ENCODE peak calls at places on chromosomes 7 and 10, in six cellular contexts. U is suprapubic skin, B is uterus, X is adrenal gland, Z is testis, Q is A549. K is an unnamed sample.

GRCh38 chr7:36526720-36527548 is 137.3 kb downstream of the ANLN start:
- DNase-seq in U (no peak), B (no peak), X (no peak), Z (no peak), Q (peak; percentile 80), K (no peak)

GRCh38 chr7:28597284-28597683 is 185.0 kb downstream of the CREB5 start:
- DNase-seq in U (no peak), B (no peak), X (no peak), Z (no peak), Q (no peak), K (no peak)

GRCh38 chr10:24149640-24150039 is 59.3 kb upstream of the KIAA1217 start:
- DNase-seq in U (no peak), B (no peak), X (no peak), Z (no peak), Q (no peak), K (no peak)

GRCh38 chr10:127964644-127965043 is 57.7 kb downstream of the PTPRE start:
- DNase-seq in U (no peak), B (no peak), X (peak; percentile 55), Z (no peak), Q (no peak), K (no peak)

GRCh38 chr7:114789942-114790341 is 132.0 kb upstream of the MDFIC start:
- DNase-seq in U (no peak), B (no peak), X (no peak), Z (no peak), Q (no peak), K (no peak)

GRCh38 chr7:84524714-84525694 is 330.4 kb upstream of the SEMA3A start:
- DNase-seq in U (peak; percentile 66), B (no peak), X (no peak), Z (no peak), Q (peak; percentile 15), K (no peak)

GRCh38 chr7:159071260-159071659 is 73.4 kb downstream of the VIPR2 start:
- DNase-seq in U (no peak), B (no peak), X (peak; percentile 17), Z (no peak), Q (no peak), K (no peak)

GRCh38 chr10:14500172-14500765 is 169.5 kb upstream of the FRMD4A start:
- DNase-seq in U (no peak), B (no peak), X (no peak), Z (no peak), Q (no peak), K (no peak)

GRCh38 chr10:35363587-35363986 is 27.3 kb downstream of the CCNY start:
- DNase-seq in U (no peak), B (no peak), X (no peak), Z (no peak), Q (no peak), K (no peak)

GRCh38 chr7:41584746-41585145 is 118.1 kb downstream of the INHBA start:
- DNase-seq in U (no peak), B (no peak), X (no peak), Z (no peak), Q (no peak), K (no peak)

GRCh38 chr10:50937230-50937907 is 51.9 kb upstream of the A1CF start:
- DNase-seq in U (no peak), B (no peak), X (no peak), Z (no peak), Q (peak; percentile 8), K (no peak)

GRCh38 chr10:132574783-132575319 is 37.3 kb downstream of the INPP5A start:
- DNase-seq in U (no peak), B (no peak), X (no peak), Z (no peak), Q (no peak), K (no peak)

GRCh38 chr7:143443153-143443552 is at the start of gene TAS2R60:
- DNase-seq in U (no peak), B (no peak), X (no peak), Z (no peak), Q (no peak), K (no peak)

GRCh38 chr10:100510533-100511308 is 8.9 kb downstream of the SEC31B start:
- DNase-seq in U (no peak), B (no peak), X (no peak), Z (no peak), Q (no peak), K (no peak)

GRCh38 chr7:45177801-45178200 is 20.2 kb downstream of the RAMP3 start:
- DNase-seq in U (peak; percentile 55), B (peak; percentile 10), X (no peak), Z (no peak), Q (no peak), K (no peak)

GRCh38 chr7:139990571-139990970 is 72.2 kb downstream of the PARP12 start:
- DNase-seq in U (no peak), B (no peak), X (no peak), Z (no peak), Q (no peak), K (no peak)

GRCh38 chr10:76298329-76298728 is 866.9 kb downstream of the LRMDA start:
- DNase-seq in U (no peak), B (no peak), X (no peak), Z (no peak), Q (no peak), K (no peak)

GRCh38 chr7:128705891-128706333 is 33.2 kb upstream of the CALU start:
- DNase-seq in U (no peak), B (no peak), X (no peak), Z (no peak), Q (no peak), K (no peak)

GRCh38 chr10:132493246-132493755 is 44.3 kb upstream of the INPP5A start:
- DNase-seq in U (peak; percentile 41), B (peak; percentile 13), X (no peak), Z (no peak), Q (no peak), K (no peak)

GRCh38 chr7:55420535-55420934 is 55.4 kb downstream of the LANCL2 start:
- DNase-seq in U (no peak), B (no peak), X (no peak), Z (no peak), Q (no peak), K (no peak)

GRCh38 chr7:40647719-40648118 is 512.9 kb downstream of the SUGCT start:
- DNase-seq in U (no peak), B (no peak), X (no peak), Z (no peak), Q (no peak), K (no peak)

GRCh38 chr10:12279281-12279680 is 70.1 kb upstream of the CAMK1D start:
- DNase-seq in U (no peak), B (no peak), X (no peak), Z (no peak), Q (no peak), K (no peak)

GRCh38 chr10:124181656-124182055 is 88.3 kb upstream of the CHST15 start:
- DNase-seq in U (no peak), B (no peak), X (no peak), Z (no peak), Q (no peak), K (no peak)

GRCh38 chr10:74799840-74800239 is 26.6 kb upstream of the KAT6B start:
- DNase-seq in U (no peak), B (no peak), X (no peak), Z (no peak), Q (no peak), K (no peak)

DNA sequence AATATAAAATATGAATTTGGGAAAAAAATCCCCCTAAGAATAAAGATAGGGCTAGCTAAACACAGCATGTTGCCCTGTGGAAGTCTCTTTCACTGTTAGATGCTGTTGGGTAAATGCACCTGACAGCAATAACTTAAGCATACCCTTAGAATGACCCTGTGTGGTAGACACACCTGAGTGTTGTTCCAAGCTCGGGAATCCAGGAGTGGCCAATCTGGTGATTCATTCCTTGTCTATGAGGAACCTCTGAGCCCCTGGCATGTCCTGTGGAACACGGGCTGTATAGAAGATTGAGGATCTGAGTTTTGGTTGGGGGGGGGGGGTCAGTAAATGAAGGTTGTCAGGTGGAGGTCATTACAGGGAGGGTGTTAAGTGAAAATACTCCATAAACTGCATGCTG is 730.0 kb upstream of the IGFBP3 start:
- DNase-seq in U (no peak), B (no peak), X (no peak), Z (no peak), Q (no peak), K (no peak)
- H3K27ac ChIP-seq in U (no peak overlapping the region), B (no peak overlapping the region), X (no peak overlapping the region), Z (no peak overlapping the region), Q (no peak overlapping the region), K (no peak overlapping the region)

GRCh38 chr7:93147358-93147757 is 827 bp downstream of the SAMD9L start:
- DNase-seq in U (no peak), B (no peak), X (peak; percentile 59), Z (peak; percentile 37), Q (peak; percentile 10), K (no peak)
- TF ChIP-seq POLR2A in U (no peak), B (no peak), X (no peak), Z (no peak), Q (no peak), K (no peak)

DNA sequence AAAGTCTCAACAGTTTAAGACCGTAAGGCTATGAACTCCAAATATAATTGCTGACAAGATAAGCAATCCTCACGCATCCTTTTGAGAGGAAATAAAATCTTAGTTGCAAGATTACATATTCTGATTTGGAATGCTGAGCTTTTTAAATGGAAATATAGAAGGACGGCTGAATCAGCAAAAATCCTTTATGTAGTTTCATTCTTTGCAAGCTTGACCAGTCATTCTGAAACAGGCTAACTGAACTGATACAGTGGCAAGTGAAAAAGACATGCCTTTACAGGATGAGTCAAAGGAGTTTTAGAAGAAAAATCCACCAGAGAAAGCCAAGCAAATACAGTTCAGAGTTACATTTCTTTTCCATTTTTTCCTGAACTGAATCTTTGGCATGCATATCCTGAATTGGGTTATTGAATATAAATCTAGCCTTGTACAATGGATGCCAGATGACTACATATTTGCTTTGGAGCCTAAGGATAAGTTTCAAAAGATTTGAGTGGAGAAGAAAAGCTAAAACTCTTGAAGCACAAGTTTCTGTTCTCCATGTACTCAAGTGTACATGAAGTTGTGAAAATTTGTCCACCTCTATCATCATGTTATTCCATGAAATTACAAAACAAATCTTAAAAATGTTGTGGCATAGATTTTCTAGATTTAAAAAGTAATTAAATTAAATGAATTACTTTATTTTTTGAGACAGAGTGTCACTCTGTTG is 4.4 kb downstream of the VIM start:
- DNase-seq in U (no peak), B (no peak), X (no peak), Z (no peak), Q (no peak), K (no peak)
- H3K4me3 ChIP-seq in U (peak overlapping the region; percentile 68), B (peak overlapping the region; percentile 97), X (no peak overlapping the region), Z (no peak overlapping the region), Q (peak overlapping the region; percentile 94), K (peak overlapping the region; percentile 64)

DNA sequence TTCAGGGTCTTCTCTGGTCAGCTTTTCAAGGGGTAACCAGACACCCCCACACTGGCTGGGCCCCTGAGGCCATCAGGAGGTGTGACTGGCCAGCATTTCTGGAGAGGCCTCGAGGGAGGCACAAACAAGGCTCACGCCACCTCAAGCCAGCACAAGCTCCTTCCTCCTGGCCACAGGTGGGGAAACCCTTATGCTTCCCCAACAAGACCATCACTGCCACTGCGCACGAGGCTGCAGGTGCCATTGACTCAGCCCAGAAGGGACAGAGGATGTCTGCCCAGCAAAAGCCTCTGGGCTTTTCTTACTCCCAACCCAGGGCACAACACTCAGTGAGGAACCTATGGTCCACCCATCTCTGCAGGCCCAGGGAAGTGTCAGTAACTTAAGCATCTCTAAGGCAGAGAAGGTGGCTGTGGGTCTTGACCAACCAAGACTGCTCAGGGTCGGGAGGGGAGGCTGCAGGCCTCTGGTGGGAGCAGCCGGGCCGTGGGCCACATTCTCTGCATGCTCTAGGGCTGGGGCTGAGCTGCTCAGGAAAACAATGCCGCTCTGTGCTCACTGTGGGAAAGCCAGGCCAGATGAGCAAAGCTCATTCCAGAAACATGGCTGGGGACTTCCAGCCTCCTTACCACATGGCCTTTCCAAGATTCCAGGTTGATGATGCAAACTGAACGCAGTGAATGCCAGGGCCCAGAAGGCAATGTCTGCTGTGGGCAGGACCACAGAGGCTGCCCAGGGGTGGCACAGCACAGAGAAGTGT is 24.2 kb upstream of the RASSF4 start:
- DNase-seq in U (no peak), B (no peak), X (peak; percentile 56), Z (peak; percentile 80), Q (no peak), K (peak; percentile 81)
- H3K27ac ChIP-seq in U (no peak overlapping the region), B (no peak overlapping the region), X (peak overlapping the region; percentile 38), Z (no peak overlapping the region), Q (no peak overlapping the region), K (peak overlapping the region; percentile 72)

GRCh38 chr7:112789824-112790650 is at the start of gene TMEM168:
- DNase-seq in U (peak; percentile 83), B (peak; percentile 58), X (peak; percentile 85), Z (peak; percentile 86), Q (peak; percentile 80), K (peak; percentile 86)
- TF ChIP-seq POLR2A in U (no peak), B (no peak), X (peak; percentile 55), Z (no peak), Q (peak; percentile 74), K (no peak)

K was measured in heart left ventricle.